ENCODE peak calls at places on chromosomes 6 and 20, in five cellular contexts. One of them, this sample, is unnamed.

GRCh38 chr6:144989319-144990099 is 704.4 kb downstream of the UTRN start:
- DNase-seq in foreskin fibroblast: peak
- DNase-seq in AG10803: peak
- DNase-seq in HCT116: no peak
- DNase-seq in Right ventricle myocardium superior: no peak
- DNase-seq in this sample: no peak

GRCh38 chr6:134891633-134892032 is 58.3 kb downstream of the ALDH8A1 start:
- DNase-seq in foreskin fibroblast: no peak
- DNase-seq in AG10803: no peak
- DNase-seq in HCT116: no peak
- DNase-seq in Right ventricle myocardium superior: no peak
- DNase-seq in this sample: no peak

GRCh38 chr6:14258695-14259655 is 141.4 kb downstream of the CD83 start:
- DNase-seq in foreskin fibroblast: no peak
- DNase-seq in AG10803: no peak
- DNase-seq in HCT116: no peak
- DNase-seq in Right ventricle myocardium superior: no peak
- DNase-seq in this sample: no peak

GRCh38 chr20:46293084-46293483 is 15.2 kb downstream of the CDH22 start:
- DNase-seq in foreskin fibroblast: peak
- DNase-seq in AG10803: peak
- DNase-seq in HCT116: no peak
- DNase-seq in Right ventricle myocardium superior: no peak
- DNase-seq in this sample: no peak

GRCh38 chr20:2237059-2237458 is 58.7 kb upstream of the TGM3 start:
- DNase-seq in foreskin fibroblast: peak
- DNase-seq in AG10803: peak
- DNase-seq in HCT116: no peak
- DNase-seq in Right ventricle myocardium superior: peak
- DNase-seq in this sample: peak

GRCh38 chr6:1724124-1724523 is 114.4 kb downstream of the FOXC1 start:
- DNase-seq in foreskin fibroblast: no peak
- DNase-seq in AG10803: no peak
- DNase-seq in HCT116: no peak
- DNase-seq in Right ventricle myocardium superior: no peak
- DNase-seq in this sample: no peak

GRCh38 chr6:169618526-169619490 is 83.0 kb downstream of the WDR27 start:
- DNase-seq in foreskin fibroblast: peak
- DNase-seq in AG10803: peak
- DNase-seq in HCT116: no peak
- DNase-seq in Right ventricle myocardium superior: no peak
- DNase-seq in this sample: no peak

GRCh38 chr6:42153921-42154320 is 11.5 kb upstream of the C6orf132 start:
- DNase-seq in foreskin fibroblast: no peak
- DNase-seq in AG10803: no peak
- DNase-seq in HCT116: no peak
- DNase-seq in Right ventricle myocardium superior: no peak
- DNase-seq in this sample: no peak

GRCh38 chr20:59087829-59088433 is 45.3 kb upstream of the PRELID3B start:
- DNase-seq in foreskin fibroblast: peak
- DNase-seq in AG10803: peak
- DNase-seq in HCT116: peak
- DNase-seq in Right ventricle myocardium superior: peak
- DNase-seq in this sample: no peak

GRCh38 chr20:47876348-47877056 is 91.2 kb upstream of the SULF2 start:
- DNase-seq in foreskin fibroblast: no peak
- DNase-seq in AG10803: no peak
- DNase-seq in HCT116: no peak
- DNase-seq in Right ventricle myocardium superior: no peak
- DNase-seq in this sample: no peak